ENCODE peak calls at places on chromosomes 16 and 17, in five cellular contexts. H is WERI-Rb-1, W is AG04449, R is choroid plexus epithelial cell, C is neural progenitor cell. Q is an unnamed sample.

GRCh38 chr16:74830646-74831045 is 56.0 kb upstream of the FA2H start:
- DNase-seq in H (peak), W (no peak), R (no peak), C (no peak), Q (no peak)

GRCh38 chr17:30291571-30292489 is at the start of gene BLMH:
- DNase-seq in H (peak), W (no peak), R (peak), C (peak), Q (peak)

GRCh38 chr16:51225902-51226301 is 74.8 kb upstream of the SALL1 start:
- DNase-seq in H (no peak), W (no peak), R (no peak), C (no peak), Q (no peak)

GRCh38 chr16:24430937-24431760 is 108.2 kb upstream of the RBBP6 start:
- DNase-seq in H (no peak), W (no peak), R (no peak), C (no peak), Q (no peak)

GRCh38 chr16:77683845-77684526 is 38.3 kb upstream of the NUDT7 start:
- DNase-seq in H (no peak), W (no peak), R (no peak), C (no peak), Q (no peak)

GRCh38 chr16:85663891-85664321 is 24.8 kb downstream of the GINS2 start:
- DNase-seq in H (no peak), W (no peak), R (no peak), C (no peak), Q (no peak)

GRCh38 chr17:4053596-4053995 is 89.2 kb downstream of the ZZEF1 start:
- DNase-seq in H (no peak), W (no peak), R (no peak), C (no peak), Q (no peak)

GRCh38 chr17:73096866-73097265 is 4.4 kb upstream of the SLC39A11 start:
- DNase-seq in H (no peak), W (no peak), R (no peak), C (no peak), Q (no peak)

GRCh38 chr16:8796469-8797363 is 723 bp downstream of the TMEM186 start:
- DNase-seq in H (no peak), W (no peak), R (no peak), C (no peak), Q (no peak)

GRCh38 chr17:35616506-35616905 is 29.4 kb downstream of the AP2B1 start:
- DNase-seq in H (no peak), W (no peak), R (no peak), C (no peak), Q (no peak)

GRCh38 chr16:31487076-31487719 is 4.3 kb downstream of the SLC5A2 start:
- DNase-seq in H (no peak), W (no peak), R (no peak), C (peak), Q (no peak)

GRCh38 chr16:31486036-31486435 is 3.1 kb downstream of the SLC5A2 start:
- DNase-seq in H (no peak), W (no peak), R (no peak), C (no peak), Q (no peak)

GRCh38 chr16:31489616-31490584 is 7.0 kb downstream of the SLC5A2 start:
- DNase-seq in H (no peak), W (no peak), R (no peak), C (no peak), Q (no peak)

GRCh38 chr16:31487720-31488629 is 5.1 kb downstream of the SLC5A2 start:
- DNase-seq in H (peak), W (no peak), R (peak), C (peak), Q (no peak)

DNA sequence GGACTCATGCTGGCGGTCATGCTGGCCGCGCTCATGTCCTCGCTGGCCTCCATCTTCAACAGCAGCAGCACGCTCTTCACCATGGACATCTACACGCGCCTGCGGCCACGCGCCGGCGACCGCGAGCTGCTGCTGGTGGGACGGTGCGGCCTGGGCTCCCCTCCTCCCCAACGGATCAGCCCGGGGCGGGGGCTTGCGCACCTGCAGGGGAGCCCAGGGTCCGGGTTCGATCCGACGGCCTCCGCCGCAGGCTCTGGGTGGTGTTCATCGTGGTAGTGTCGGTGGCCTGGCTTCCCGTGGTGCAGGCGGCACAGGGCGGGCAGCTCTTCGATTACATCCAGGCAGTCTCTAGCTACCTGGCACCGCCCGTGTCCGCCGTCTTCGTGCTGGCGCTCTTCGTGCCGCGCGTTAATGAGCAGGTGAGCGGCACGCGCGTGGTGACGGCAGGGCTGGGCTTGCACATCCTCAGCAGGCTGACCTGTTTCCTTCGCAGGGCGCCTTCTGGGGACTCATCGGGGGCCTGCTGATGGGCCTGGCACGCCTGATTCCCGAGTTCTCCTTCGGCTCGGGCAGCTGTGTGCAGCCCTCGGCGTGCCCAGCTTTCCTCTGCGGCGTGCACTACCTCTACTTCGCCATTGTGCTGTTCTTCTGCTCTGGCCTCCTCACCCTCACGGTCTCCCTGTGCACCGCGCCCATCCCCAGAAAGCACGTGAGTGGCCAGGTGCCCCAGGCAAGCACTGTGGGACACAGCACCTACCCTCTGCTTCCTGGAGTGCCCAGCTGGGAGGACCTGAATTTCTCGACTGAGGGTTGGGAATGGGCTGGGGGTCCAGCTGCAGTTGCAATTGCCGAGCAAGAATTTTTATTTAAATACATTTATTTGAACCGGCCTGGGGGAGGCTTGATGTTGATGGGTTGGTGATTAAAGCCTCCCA is 6.0 kb downstream of the SLC5A2 start:
- DNase-seq in H (no peak), W (no peak), R (peak), C (no peak), Q (no peak)
- H3K4me3 ChIP-seq in H (no peak), W (peak), R (peak), C (peak), Q (no peak)

DNA sequence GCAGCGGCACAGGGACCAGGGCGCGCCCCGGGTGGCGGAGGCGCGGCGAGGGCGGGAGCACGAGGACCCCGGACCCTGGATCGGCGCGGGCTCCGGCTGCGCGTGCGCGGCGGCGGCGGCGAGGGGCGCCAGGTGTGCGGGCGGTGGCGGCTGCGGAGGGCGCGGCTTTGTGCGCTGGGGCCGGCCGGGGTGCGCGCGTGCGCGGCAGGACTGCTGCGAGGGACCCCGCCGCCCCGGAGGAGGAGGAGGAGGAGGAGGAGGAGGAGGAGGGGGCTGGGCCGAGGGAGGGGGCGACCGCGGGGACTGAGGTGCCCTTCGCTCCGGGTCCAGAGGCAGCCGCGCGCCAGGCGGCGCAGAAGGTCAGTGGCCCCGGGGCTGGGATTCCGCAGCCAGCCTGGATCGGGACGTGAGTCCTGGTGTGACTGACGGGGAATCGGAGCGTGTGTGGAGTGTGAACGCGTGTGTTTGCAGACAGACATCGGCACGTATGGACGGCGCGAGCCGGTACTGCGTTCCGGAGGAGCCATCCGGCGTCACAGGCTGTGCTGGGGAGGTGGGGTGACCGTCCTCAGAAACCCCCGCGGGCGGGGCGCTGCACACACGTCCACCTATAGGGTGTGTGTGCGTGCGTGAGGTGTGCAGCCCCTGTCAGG is 19.5 kb upstream of the RAP1GAP2 start:
- DNase-seq in H (peak), W (no peak), R (no peak), C (peak), Q (no peak)
- H3K4me3 ChIP-seq in H (peak), W (no peak), R (no peak), C (peak), Q (no peak)

GRCh38 chr17:40093580-40094201 is 6.7 kb downstream of the NR1D1 start:
- DNase-seq in H (no peak), W (no peak), R (no peak), C (peak), Q (no peak)

GRCh38 chr17:40091691-40092397 is 8.5 kb downstream of the NR1D1 start:
- DNase-seq in H (peak), W (no peak), R (no peak), C (no peak), Q (no peak)

GRCh38 chr17:40090234-40091111 is 9.9 kb downstream of the NR1D1 start:
- DNase-seq in H (no peak), W (no peak), R (no peak), C (no peak), Q (no peak)

GRCh38 chr17:40093005-40093579 is 7.3 kb downstream of the NR1D1 start:
- DNase-seq in H (no peak), W (no peak), R (no peak), C (no peak), Q (no peak)

DNA sequence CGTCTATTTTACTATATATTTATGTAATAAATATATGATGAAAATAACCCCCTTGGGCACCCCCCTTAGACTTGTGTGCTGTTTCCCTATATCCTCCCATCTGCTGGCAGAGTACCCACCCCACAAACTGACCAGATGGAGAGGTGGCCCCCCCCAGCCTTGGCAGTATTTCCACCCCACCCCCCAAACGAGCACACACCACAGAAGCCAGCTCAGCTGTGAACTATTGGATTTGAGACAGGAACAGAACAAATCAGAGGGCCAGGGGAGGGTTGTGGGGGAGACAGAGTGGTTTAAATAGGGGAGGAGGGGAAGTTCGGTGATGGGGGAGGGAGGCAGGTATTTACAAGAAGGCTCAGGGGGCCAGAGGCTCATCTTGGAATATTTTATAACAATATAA is 7.8 kb downstream of the NR1D1 start:
- DNase-seq in H (peak), W (no peak), R (no peak), C (no peak), Q (no peak)
- H3K4me3 ChIP-seq in H (peak), W (no peak), R (no peak), C (no peak), Q (no peak)

GRCh38 chr16:57281791-57282190 is 2.7 kb downstream of the PLLP start:
- DNase-seq in H (no peak), W (no peak), R (no peak), C (no peak), Q (no peak)
- H3K4me3 ChIP-seq in H (no peak), W (no peak), R (no peak), C (no peak), Q (no peak)

DNA sequence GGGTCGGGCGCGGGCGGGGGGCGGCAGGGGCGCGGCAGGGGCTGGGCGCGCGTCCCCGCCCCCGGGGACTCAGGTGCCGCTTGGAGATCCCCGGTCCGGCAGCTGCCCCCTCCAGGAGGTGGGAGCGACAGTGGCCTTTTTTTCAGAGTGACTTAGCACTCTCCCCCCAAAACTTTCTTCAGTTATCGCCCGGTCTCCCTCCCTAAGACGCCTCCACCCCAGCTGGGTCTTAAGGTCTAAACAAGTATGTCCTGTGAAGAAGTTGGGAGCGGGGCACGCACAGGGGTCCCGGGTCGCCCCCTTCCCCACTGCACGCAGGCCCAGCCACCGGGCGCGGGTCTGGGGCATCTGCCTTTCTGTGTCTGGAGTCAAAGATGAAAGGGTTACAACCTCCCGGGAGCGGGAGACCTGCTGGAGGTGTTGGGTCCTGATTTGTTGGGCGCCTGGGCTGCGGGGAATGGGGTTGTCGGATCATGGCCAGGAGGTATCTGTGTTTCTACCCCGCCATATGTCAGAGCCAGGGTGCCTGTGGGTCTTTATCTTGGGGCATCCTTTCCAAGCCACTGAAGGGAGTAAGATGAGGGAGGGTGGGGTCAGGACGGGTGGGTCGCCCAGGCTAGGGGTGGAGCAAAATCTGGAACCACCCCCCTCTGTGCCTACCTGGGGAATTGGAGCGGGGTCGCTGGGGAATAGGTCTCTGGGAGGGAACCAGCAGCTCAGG is 748 bp downstream of the FMNL1 start:
- DNase-seq in H (no peak), W (no peak), R (no peak), C (peak), Q (no peak)
- H3K4me3 ChIP-seq in H (peak), W (peak), R (peak), C (peak), Q (peak)

GRCh38 chr17:71638668-71639067 is 482.2 kb upstream of the SOX9 start:
- DNase-seq in H (no peak), W (no peak), R (no peak), C (no peak), Q (no peak)
- H3K4me3 ChIP-seq in H (no peak), W (no peak), R (no peak), C (no peak), Q (no peak)

GRCh38 chr16:66468321-66468965 is 41.3 kb downstream of the BEAN1 start:
- DNase-seq in H (no peak), W (no peak), R (no peak), C (no peak), Q (no peak)
- H3K4me3 ChIP-seq in H (no peak), W (no peak), R (no peak), C (no peak), Q (no peak)

Q was measured in BJ.